ENCODE peak calls at places on chromosomes 3 and 15, in seven cellular contexts. C is HS-27A, H is NCI-H1105, D is GM23248, B is MG63, L is amygdala, Y is foreskin melanocyte. S is an unnamed sample.

GRCh38 chr15:65918357-65918920 is 49.1 kb downstream of the RAB11A start:
- DNase-seq in C (no peak), H (no peak), D (no peak), B (no peak), L (no peak), Y (no peak), S (no peak)

GRCh38 chr3:174295336-174295735 is 563.8 kb upstream of the NAALADL2 start:
- DNase-seq in C (no peak), H (no peak), D (no peak), B (no peak), L (no peak), Y (no peak), S (no peak)

GRCh38 chr3:99868438-99868723 is 50.7 kb downstream of the CMSS1 start:
- DNase-seq in C (no peak), H (peak), D (peak), B (no peak), L (no peak), Y (no peak), S (no peak)

GRCh38 chr3:127587876-127588275 is 2.7 kb downstream of the TPRA1 start:
- DNase-seq in C (no peak), H (no peak), D (no peak), B (no peak), L (no peak), Y (no peak), S (no peak)

GRCh38 chr15:101568304-101568703 is 78.8 kb upstream of the PCSK6 start:
- DNase-seq in C (no peak), H (no peak), D (peak), B (no peak), L (no peak), Y (no peak), S (no peak)

GRCh38 chr3:151003024-151003771 is 30.7 kb upstream of the CLRN1 start:
- DNase-seq in C (no peak), H (no peak), D (peak), B (no peak), L (no peak), Y (peak), S (no peak)

GRCh38 chr15:77495806-77496589 is 75.3 kb downstream of the HMG20A start:
- DNase-seq in C (no peak), H (no peak), D (peak), B (no peak), L (no peak), Y (no peak), S (no peak)

GRCh38 chr15:34810455-34811146 is 15.3 kb upstream of the ACTC1 start:
- DNase-seq in C (peak), H (no peak), D (peak), B (peak), L (no peak), Y (no peak), S (no peak)

GRCh38 chr15:24878153-24878552 is 76.6 kb upstream of the SNRPN start:
- DNase-seq in C (no peak), H (no peak), D (peak), B (peak), L (peak), Y (no peak), S (peak)

GRCh38 chr15:26023231-26023630 is 160.1 kb upstream of the ATP10A start:
- DNase-seq in C (no peak), H (no peak), D (no peak), B (no peak), L (no peak), Y (no peak), S (no peak)

GRCh38 chr3:133042778-133043177 is 4.6 kb downstream of the TMEM108 start:
- DNase-seq in C (no peak), H (no peak), D (no peak), B (no peak), L (no peak), Y (peak), S (no peak)

GRCh38 chr15:41854443-41854842 is 15.8 kb downstream of the PLA2G4B start:
- DNase-seq in C (no peak), H (no peak), D (no peak), B (no peak), L (no peak), Y (no peak), S (no peak)

GRCh38 chr3:45841380-45841700 is 579 bp downstream of the LZTFL1 start:
- DNase-seq in C (no peak), H (no peak), D (peak), B (no peak), L (no peak), Y (no peak), S (peak)

GRCh38 chr3:10839167-10839566 is 23.1 kb downstream of the SLC6A11 start:
- DNase-seq in C (no peak), H (no peak), D (no peak), B (no peak), L (no peak), Y (no peak), S (no peak)

GRCh38 chr15:63069616-63069952 is 27.0 kb downstream of the TPM1 start:
- DNase-seq in C (no peak), H (no peak), D (peak), B (no peak), L (no peak), Y (no peak), S (no peak)

GRCh38 chr3:19735111-19735510 is 198.9 kb downstream of the EFHB start:
- DNase-seq in C (no peak), H (no peak), D (no peak), B (no peak), L (no peak), Y (no peak), S (no peak)

GRCh38 chr3:187889106-187889505 is 143.8 kb upstream of the BCL6 start:
- DNase-seq in C (no peak), H (no peak), D (no peak), B (no peak), L (no peak), Y (no peak), S (no peak)

GRCh38 chr15:45641374-45641778 is 6.5 kb downstream of the SQOR start:
- DNase-seq in C (no peak), H (no peak), D (peak), B (peak), L (no peak), Y (no peak), S (peak)